ENCODE peak calls at places on chromosomes 13 and 19, in four cellular contexts. P, U, V and Y are unnamed samples. For H4K20me1 and H3K4me1, the result is how much of the 10 kb centered on the place peaks cover.

GRCh38 chr19:33613601-33614000 is 8.2 kb upstream of the CHST8 start:
- DNase-seq in P (no peak), U (no peak), V (no peak), Y (no peak)

GRCh38 chr13:85638815-85639393 is 160.3 kb downstream of the SLITRK6 start:
- DNase-seq in P (no peak), U (no peak), V (no peak), Y (no peak)

GRCh38 chr19:35169226-35169995 is 14.9 kb downstream of the FXYD5 start:
- DNase-seq in P (no peak), U (no peak), V (no peak), Y (no peak)

GRCh38 chr13:107562222-107562621 is 653.1 kb downstream of the LIG4 start:
- DNase-seq in P (no peak), U (peak), V (no peak), Y (no peak)

GRCh38 chr19:48881741-48882657 is 9.8 kb downstream of the PPP1R15A start:
- DNase-seq in P (peak), U (no peak), V (peak), Y (peak)

GRCh38 chr19:11418518-11419506 is at the start of gene RGL3:
- DNase-seq in P (peak), U (peak), V (peak), Y (no peak)

GRCh38 chr13:42064966-42065365 is 16.5 kb downstream of the DGKH start:
- DNase-seq in P (no peak), U (no peak), V (no peak), Y (no peak)

GRCh38 chr13:47904239-47904638 is 96.8 kb downstream of the SUCLA2 start:
- DNase-seq in P (no peak), U (no peak), V (peak), Y (peak)

GRCh38 chr13:51179432-51179971 is 42.7 kb upstream of the FAM124A start:
- DNase-seq in P (no peak), U (no peak), V (no peak), Y (no peak)

GRCh38 chr13:28327761-28328607 is 166.9 kb downstream of the FLT1 start:
- DNase-seq in P (no peak), U (no peak), V (no peak), Y (peak)

GRCh38 chr19:953501-954271 is 27.9 kb downstream of the ARID3A start:
- DNase-seq in P (peak), U (no peak), V (no peak), Y (no peak)

GRCh38 chr19:43707158-43707712 is 8.6 kb upstream of the IRGC start:
- DNase-seq in P (no peak), U (no peak), V (no peak), Y (no peak)

GRCh38 chr13:27022571-27023311 is 148.9 kb downstream of the USP12 start:
- DNase-seq in P (no peak), U (no peak), V (peak), Y (no peak)

GRCh38 chr19:55305491-55305890 is 19.6 kb downstream of the TMEM150B start:
- DNase-seq in P (peak), U (peak), V (peak), Y (peak)

GRCh38 chr13:67549331-67549730 is 319.2 kb upstream of the PCDH9 start:
- DNase-seq in P (no peak), U (no peak), V (peak), Y (no peak)

GRCh38 chr19:4474504-4475136 is 2.5 kb downstream of the HDGFL2 start:
- DNase-seq in P (peak), U (peak), V (peak), Y (peak)

GRCh38 chr19:5103061-5103701 is 134.3 kb downstream of the KDM4B start:
- DNase-seq in P (no peak), U (peak), V (no peak), Y (no peak)

GRCh38 chr13:28622286-28622685 is 36.6 kb upstream of the POMP start:
- DNase-seq in P (no peak), U (no peak), V (no peak), Y (no peak)

GRCh38 chr13:57270493-57270892 is 103.5 kb downstream of the PRR20E start:
- DNase-seq in P (no peak), U (no peak), V (no peak), Y (no peak)

GRCh38 chr13:26340812-26341211 is 86.9 kb downstream of the CDK8 start:
- DNase-seq in P (no peak), U (no peak), V (no peak), Y (no peak)

GRCh38 chr19:44356383-44357111 is at the start of gene ZNF112:
- DNase-seq in P (peak), U (peak), V (peak), Y (no peak)

GRCh38 chr19:43555185-43555770 is 20.0 kb downstream of the XRCC1 start:
- DNase-seq in P (peak), U (peak), V (peak), Y (peak)

GRCh38 chr19:799076-799881 is 2.0 kb downstream of the PTBP1 start:
- DNase-seq in P (peak), U (peak), V (peak), Y (no peak)

GRCh38 chr13:30720470-30720869 is 14.9 kb upstream of the ALOX5AP start:
- DNase-seq in P (no peak), U (no peak), V (no peak), Y (peak)

GRCh38 chr19:48681127-48681470 is 8.3 kb upstream of the NTN5 start:
- DNase-seq in P (no peak), U (no peak), V (no peak), Y (no peak)

GRCh38 chr13:23673354-23673753 is 103.1 kb downstream of the TNFRSF19 start:
- DNase-seq in P (no peak), U (no peak), V (peak), Y (no peak)

GRCh38 chr13:99528547-99528946 is 27.3 kb downstream of the TM9SF2 start:
- DNase-seq in P (no peak), U (no peak), V (peak), Y (peak)

GRCh38 chr19:32040246-32040645 is 305.2 kb upstream of the ZNF507 start:
- DNase-seq in P (no peak), U (no peak), V (no peak), Y (no peak)

GRCh38 chr13:40388617-40389016 is 277.8 kb downstream of the FOXO1 start:
- DNase-seq in P (no peak), U (no peak), V (peak), Y (peak)

GRCh38 chr13:94825507-94825906 is 113.2 kb upstream of the SOX21 start:
- DNase-seq in P (peak), U (peak), V (no peak), Y (no peak)

GRCh38 chr13:40494932-40495619 is 171.4 kb downstream of the FOXO1 start:
- DNase-seq in P (no peak), U (no peak), V (peak), Y (no peak)

GRCh38 chr19:50750010-50750409 is 20.3 kb upstream of the GPR32 start:
- DNase-seq in P (no peak), U (no peak), V (no peak), Y (no peak)

GRCh38 chr13:98234348-98234747 is 57.3 kb upstream of the RNF113B start:
- DNase-seq in P (no peak), U (no peak), V (no peak), Y (no peak)

GRCh38 chr19:47232422-47233211 is 1.6 kb upstream of the BBC3 start:
- DNase-seq in P (no peak), U (no peak), V (peak), Y (no peak)

GRCh38 chr13:80141114-80141849 is 199.6 kb downstream of the SPRY2 start:
- DNase-seq in P (no peak), U (no peak), V (no peak), Y (no peak)

GRCh38 chr19:30649934-30650614 is 277.9 kb downstream of the ZNF536 start:
- DNase-seq in P (peak), U (peak), V (peak), Y (peak)

GRCh38 chr19:52028780-52029123 is 573 bp upstream of the ZNF614 start:
- DNase-seq in P (no peak), U (peak), V (peak), Y (no peak)

DNA sequence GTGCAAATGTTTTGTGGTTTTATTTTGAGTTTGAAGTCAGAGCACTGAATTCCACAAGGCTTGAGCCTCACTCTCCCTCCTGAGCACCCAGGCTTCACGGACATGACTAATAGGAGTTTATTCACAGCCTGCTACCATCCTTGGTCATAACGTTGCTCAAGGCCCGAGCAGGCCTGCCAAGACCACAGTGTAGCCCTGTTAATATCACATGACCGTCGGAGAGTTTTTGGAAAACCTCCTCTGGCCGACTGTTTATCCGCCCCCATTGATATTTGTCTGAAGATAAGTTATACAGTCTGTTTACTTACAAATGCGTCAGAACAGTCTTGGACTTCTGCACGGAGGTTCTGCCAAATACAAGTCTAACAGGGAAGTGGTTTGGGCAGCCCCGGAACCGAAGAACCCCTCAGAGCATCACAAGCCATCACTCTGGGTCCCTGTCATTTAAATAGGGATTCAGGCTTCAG is 89.9 kb downstream of the COL4A2 start:
- DNase-seq in P (no peak), U (no peak), V (peak), Y (no peak)
- H4K20me1 ChIP-seq in P (under half), U (under half), V (under half), Y (under half)

GRCh38 chr19:17319473-17320238 is 10.3 kb downstream of the DDA1 start:
- DNase-seq in P (no peak), U (no peak), V (no peak), Y (no peak)
- H3K4me1 ChIP-seq in P (under half), U (under half), V (under half), Y (under half)

DNA sequence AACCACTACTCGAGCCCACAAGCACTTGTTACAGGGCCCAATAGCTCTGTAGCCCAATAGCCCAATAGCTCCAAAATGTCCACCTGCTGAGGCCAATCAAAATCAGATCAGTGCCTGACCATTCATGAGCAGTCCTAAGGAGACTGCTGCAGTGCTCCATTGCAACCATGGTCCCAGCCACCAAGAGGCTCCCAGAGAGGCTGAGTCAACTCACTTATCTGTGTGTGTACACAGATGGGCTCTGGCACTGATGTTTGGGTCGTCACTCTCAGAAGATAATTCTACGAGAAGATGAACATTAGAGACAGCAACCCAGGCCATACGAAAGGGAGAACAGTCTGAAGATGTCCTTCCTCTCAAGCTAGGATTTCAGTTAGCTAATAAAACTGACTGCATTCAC is 38.2 kb upstream of the SERP2 start:
- DNase-seq in P (no peak), U (no peak), V (no peak), Y (no peak)
- H3K4me2 ChIP-seq in P (no peak), U (no peak), V (no peak), Y (no peak)

GRCh38 chr19:19033176-19033425 is 216 bp downstream of the SUGP2 start:
- DNase-seq in P (no peak), U (no peak), V (no peak), Y (no peak)

GRCh38 chr19:19032420-19033175 is 719 bp downstream of the SUGP2 start:
- DNase-seq in P (peak), U (peak), V (peak), Y (peak)

GRCh38 chr19:19033426-19034203 is at the start of the genes ARMC6 and SUGP2:
- DNase-seq in P (peak), U (peak), V (peak), Y (peak)

GRCh38 chr19:19039901-19040300 is 6.5 kb downstream of the ARMC6 start:
- DNase-seq in P (no peak), U (no peak), V (no peak), Y (peak)

GRCh38 chr19:19034204-19034624 is 811 bp downstream of the ARMC6 start:
- DNase-seq in P (peak), U (peak), V (peak), Y (peak)
- H4K20me1 ChIP-seq in P (half or more), U (under half), V (under half), Y (under half)

GRCh38 chr19:6103217-6103644 is 7.1 kb downstream of the RFX2 start:
- DNase-seq in P (no peak), U (no peak), V (peak), Y (no peak)
- H3K4me1 ChIP-seq in P (under half), U (under half), V (under half), Y (under half)

DNA sequence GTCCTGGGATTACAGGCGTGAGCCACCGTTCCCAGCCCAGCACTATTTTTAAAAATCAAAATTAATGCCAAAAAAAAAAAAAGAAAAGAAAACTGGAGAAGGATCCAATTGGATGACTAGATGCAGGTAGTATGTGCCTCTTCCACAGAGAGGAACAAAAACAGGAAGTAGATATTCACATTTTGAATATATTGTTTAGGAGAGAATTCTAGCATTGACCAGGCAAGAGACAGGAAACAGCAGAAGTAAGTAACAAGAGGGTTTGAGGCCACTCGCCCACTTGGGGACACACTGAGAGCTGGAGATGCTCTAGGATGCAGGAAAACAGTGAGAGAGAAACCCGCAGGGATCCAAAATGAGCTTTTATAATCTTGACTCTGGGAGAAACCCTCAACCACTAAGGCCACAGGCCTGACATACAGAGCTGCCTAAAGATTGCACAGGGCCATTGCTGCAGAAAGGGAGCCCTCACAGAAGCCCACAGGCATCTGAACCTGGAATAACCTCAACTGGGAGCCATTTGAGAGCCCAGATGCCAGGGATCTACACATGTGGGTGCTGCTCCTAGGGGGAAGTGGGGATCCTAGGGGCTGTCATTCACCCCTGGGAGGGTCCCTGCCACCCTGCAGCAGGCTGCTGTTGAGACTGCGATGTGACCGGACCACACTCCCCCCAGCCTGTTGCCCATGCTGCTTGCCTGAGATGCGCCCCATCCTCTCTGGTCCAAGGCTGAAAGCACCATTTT is 28.2 kb downstream of the IGFL2 start:
- DNase-seq in P (no peak), U (no peak), V (no peak), Y (no peak)
- H3K4me2 ChIP-seq in P (no peak), U (peak), V (no peak), Y (no peak)

DNA sequence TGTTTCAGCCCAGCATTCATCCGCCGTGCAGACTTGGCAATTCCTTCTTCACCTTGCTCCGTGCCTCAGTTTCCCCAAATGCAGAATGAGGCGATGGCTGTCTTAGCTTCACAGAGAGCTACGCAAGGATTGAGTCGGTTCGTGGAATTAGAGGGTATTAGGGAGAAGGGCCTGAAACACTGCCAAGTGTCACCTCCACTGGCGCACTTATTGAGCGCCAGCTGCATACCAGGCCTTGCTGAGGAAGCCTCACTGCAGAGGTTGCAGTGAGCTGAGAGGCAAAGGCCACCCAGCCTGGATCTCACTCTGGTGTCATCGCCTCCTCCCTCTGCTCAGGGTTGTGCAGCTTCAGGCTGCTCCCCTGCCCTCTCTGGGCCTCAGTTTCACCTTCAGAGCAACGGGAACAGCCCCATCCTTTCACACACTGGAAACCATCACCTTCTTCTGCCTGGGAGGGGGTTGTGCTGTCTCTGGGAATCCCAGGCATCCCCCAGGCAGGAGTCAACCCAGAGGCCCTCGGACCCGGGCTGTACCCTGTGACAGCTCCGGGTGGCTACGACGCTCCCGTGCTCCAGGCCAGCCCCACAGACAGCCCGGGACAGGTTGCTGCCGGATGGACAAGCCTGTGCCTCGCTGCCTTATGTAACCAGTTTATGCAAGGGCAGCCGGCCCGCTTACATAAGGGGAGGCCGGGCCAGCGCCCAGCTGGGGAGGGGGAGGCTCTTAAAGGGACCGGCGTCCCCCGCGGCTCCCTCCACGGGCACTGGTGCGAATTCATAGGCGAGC is 31.9 kb downstream of the NFIC start:
- DNase-seq in P (peak), U (no peak), V (no peak), Y (no peak)
- H4K20me1 ChIP-seq in P (under half), U (half or more), V (under half), Y (under half)

GRCh38 chr19:38317104-38317612 is 1.4 kb upstream of the YIF1B start:
- DNase-seq in P (no peak), U (no peak), V (no peak), Y (no peak)

GRCh38 chr19:38318595-38319142 is 976 bp upstream of the KCNK6 start:
- DNase-seq in P (no peak), U (no peak), V (no peak), Y (no peak)

GRCh38 chr19:38320969-38321339 is 1.3 kb downstream of the KCNK6 start:
- DNase-seq in P (no peak), U (no peak), V (no peak), Y (no peak)

GRCh38 chr19:38321646-38322323 is 2.1 kb downstream of the KCNK6 start:
- DNase-seq in P (no peak), U (no peak), V (no peak), Y (no peak)

GRCh38 chr19:38319421-38320258 is at the start of gene KCNK6:
- DNase-seq in P (peak), U (peak), V (no peak), Y (no peak)
- H3K4me1 ChIP-seq in P (under half), U (under half), V (under half), Y (under half)

GRCh38 chr19:16153582-16154336 is 10.3 kb downstream of the HSH2D start:
- DNase-seq in P (peak), U (no peak), V (peak), Y (peak)

GRCh38 chr19:16146112-16146511 is 2.6 kb downstream of the HSH2D start:
- DNase-seq in P (no peak), U (no peak), V (no peak), Y (no peak)

GRCh38 chr19:16143399-16144215 is at the start of gene HSH2D:
- DNase-seq in P (peak), U (no peak), V (peak), Y (peak)

GRCh38 chr19:16144216-16144581 is 714 bp downstream of the HSH2D start:
- DNase-seq in P (no peak), U (no peak), V (no peak), Y (no peak)

GRCh38 chr19:16148443-16149045 is 5.1 kb downstream of the HSH2D start:
- DNase-seq in P (no peak), U (no peak), V (no peak), Y (no peak)
- H3K4me2 ChIP-seq in P (no peak), U (no peak), V (no peak), Y (no peak)

GRCh38 chr19:18671303-18672043 is 12.0 kb upstream of the CRTC1 start:
- DNase-seq in P (no peak), U (no peak), V (no peak), Y (no peak)
- H4K20me1 ChIP-seq in P (under half), U (under half), V (under half), Y (under half)